ENCODE peak calls at places on chromosome 15, in nine cellular contexts. V is heart left ventricle; S is sciatic nerve; F is ACHN; E is central memory CD4-positive, alpha-beta T cell; Q is upper lobe of right lung; B is PC-3; I is activated CD8-positive, alpha-beta T cell treated with anti-CD3 and anti-CD28 coated beads for 36 hours; P is neural crest cell. Y is an unnamed sample.
A peak's percentile ranks its signal among the peaks of the same experiment; 100 is the strongest.

GRCh38 chr15:77497108-77497737 is 76.5 kb downstream of the HMG20A start:
- DNase-seq in V (peak; percentile 94), S (peak; percentile 84), F (no peak), E (no peak), Q (peak; percentile 63), B (no peak), I (no peak), P (no peak), Y (peak; percentile 75)

GRCh38 chr15:66704783-66705113 is 2.7 kb downstream of the SMAD6 start:
- DNase-seq in V (no peak), S (peak; percentile 46), F (no peak), E (no peak), Q (no peak), B (peak; percentile 39), I (no peak), P (no peak), Y (no peak)

GRCh38 chr15:77032052-77032646 is 37.2 kb downstream of the PSTPIP1 start:
- DNase-seq in V (peak; percentile 24), S (peak; percentile 59), F (no peak), E (no peak), Q (peak; percentile 63), B (no peak), I (peak; percentile 0), P (no peak), Y (peak; percentile 71)

GRCh38 chr15:74817370-74817737 is 4.7 kb downstream of the LMAN1L start:
- DNase-seq in V (peak; percentile 85), S (no peak), F (no peak), E (no peak), Q (no peak), B (peak; percentile 75), I (no peak), P (no peak), Y (no peak)

GRCh38 chr15:86054338-86054737 is 25.3 kb upstream of the AGBL1 start:
- DNase-seq in V (no peak), S (no peak), F (no peak), E (no peak), Q (no peak), B (no peak), I (no peak), P (no peak), Y (no peak)

GRCh38 chr15:27126449-27126848 is 155.5 kb downstream of the GABRG3 start:
- DNase-seq in V (no peak), S (no peak), F (no peak), E (no peak), Q (no peak), B (no peak), I (no peak), P (no peak), Y (no peak)

GRCh38 chr15:62889734-62890505 is 152.6 kb upstream of the TPM1 start:
- DNase-seq in V (no peak), S (no peak), F (no peak), E (no peak), Q (no peak), B (peak; percentile 42), I (no peak), P (no peak), Y (no peak)

GRCh38 chr15:78208341-78208844 is 26.0 kb downstream of the ACSBG1 start:
- DNase-seq in V (no peak), S (no peak), F (no peak), E (no peak), Q (no peak), B (no peak), I (no peak), P (no peak), Y (no peak)

GRCh38 chr15:44584162-44584749 is 47.3 kb downstream of the EIF3J start:
- DNase-seq in V (peak; percentile 52), S (no peak), F (peak; percentile 57), E (peak; percentile 43), Q (peak; percentile 70), B (peak; percentile 73), I (peak; percentile 70), P (no peak), Y (peak; percentile 84)

GRCh38 chr15:98505611-98506031 is 142.7 kb upstream of the IGF1R start:
- DNase-seq in V (peak; percentile 37), S (peak; percentile 84), F (no peak), E (no peak), Q (no peak), B (no peak), I (no peak), P (no peak), Y (no peak)

GRCh38 chr15:76181705-76182107 is 121.9 kb downstream of the TMEM266 start:
- DNase-seq in V (no peak), S (no peak), F (no peak), E (no peak), Q (no peak), B (no peak), I (peak; percentile 54), P (no peak), Y (no peak)

GRCh38 chr15:98154863-98155262 is 194.4 kb downstream of the ARRDC4 start:
- DNase-seq in V (no peak), S (no peak), F (no peak), E (no peak), Q (no peak), B (peak; percentile 19), I (no peak), P (no peak), Y (no peak)

GRCh38 chr15:95284933-95285401 is 1045.5 kb upstream of the NR2F2 start:
- DNase-seq in V (no peak), S (no peak), F (no peak), E (peak; percentile 3), Q (no peak), B (peak; percentile 12), I (peak; percentile 37), P (no peak), Y (no peak)

GRCh38 chr15:75565062-75565970 is 13.8 kb downstream of the PTPN9 start:
- DNase-seq in V (no peak), S (no peak), F (peak; percentile 8), E (no peak), Q (no peak), B (no peak), I (no peak), P (no peak), Y (no peak)

GRCh38 chr15:31435256-31435781 is 108.7 kb downstream of the KLF13 start:
- DNase-seq in V (peak; percentile 90), S (peak; percentile 82), F (peak; percentile 62), E (peak; percentile 86), Q (peak; percentile 87), B (peak; percentile 65), I (peak; percentile 95), P (peak; percentile 55), Y (peak; percentile 94)

GRCh38 chr15:90000175-90000923 is 775 bp upstream of the ZNF710 start:
- DNase-seq in V (peak; percentile 49), S (peak; percentile 64), F (no peak), E (no peak), Q (peak; percentile 81), B (no peak), I (peak; percentile 20), P (peak; percentile 41), Y (peak; percentile 87)

GRCh38 chr15:90557651-90558084 is 27.9 kb downstream of the CRTC3 start:
- DNase-seq in V (peak; percentile 96), S (peak; percentile 84), F (no peak), E (no peak), Q (no peak), B (no peak), I (no peak), P (no peak), Y (no peak)

GRCh38 chr15:48861813-48862431 is 16.0 kb upstream of the EID1 start:
- DNase-seq in V (no peak), S (no peak), F (peak; percentile 64), E (peak; percentile 63), Q (no peak), B (peak; percentile 68), I (peak; percentile 22), P (peak; percentile 32), Y (no peak)

GRCh38 chr15:52255008-52255407 is 40.6 kb downstream of the MYO5C start:
- DNase-seq in V (no peak), S (no peak), F (peak; percentile 16), E (no peak), Q (no peak), B (peak; percentile 49), I (no peak), P (no peak), Y (no peak)

GRCh38 chr15:31317980-31318342 is 8.7 kb upstream of the KLF13 start:
- DNase-seq in V (no peak), S (no peak), F (no peak), E (no peak), Q (no peak), B (no peak), I (no peak), P (no peak), Y (no peak)

GRCh38 chr15:80636675-80637074 is 58.4 kb upstream of the ABHD17C start:
- DNase-seq in V (peak; percentile 44), S (no peak), F (no peak), E (no peak), Q (no peak), B (peak; percentile 17), I (no peak), P (no peak), Y (no peak)

GRCh38 chr15:85453144-85453872 is 72.9 kb downstream of the AKAP13 start:
- DNase-seq in V (no peak), S (no peak), F (no peak), E (no peak), Q (no peak), B (no peak), I (peak; percentile 16), P (no peak), Y (no peak)

GRCh38 chr15:65611888-65612615 is 1.1 kb upstream of the INTS14 start:
- DNase-seq in V (no peak), S (no peak), F (peak; percentile 3), E (no peak), Q (no peak), B (no peak), I (no peak), P (no peak), Y (no peak)

GRCh38 chr15:64703632-64703959 is 71.8 kb downstream of the RBPMS2 start:
- DNase-seq in V (no peak), S (no peak), F (no peak), E (no peak), Q (no peak), B (no peak), I (no peak), P (no peak), Y (peak; percentile 41)

GRCh38 chr15:60720084-60720483 is 241.1 kb upstream of the ICE2 start:
- DNase-seq in V (no peak), S (no peak), F (no peak), E (peak; percentile 44), Q (no peak), B (no peak), I (no peak), P (no peak), Y (no peak)

GRCh38 chr15:41880156-41880877 is 13.5 kb downstream of the SPTBN5 start:
- DNase-seq in V (no peak), S (no peak), F (no peak), E (no peak), Q (no peak), B (no peak), I (no peak), P (no peak), Y (peak; percentile 70)

GRCh38 chr15:98724495-98724894 is 76.2 kb downstream of the IGF1R start:
- DNase-seq in V (no peak), S (no peak), F (no peak), E (no peak), Q (no peak), B (no peak), I (no peak), P (no peak), Y (no peak)

GRCh38 chr15:33201376-33202189 is 7.1 kb upstream of the FMN1 start:
- DNase-seq in V (peak; percentile 36), S (no peak), F (peak; percentile 75), E (peak; percentile 11), Q (peak; percentile 74), B (peak; percentile 98), I (peak; percentile 73), P (no peak), Y (peak; percentile 79)

GRCh38 chr15:95857758-95858157 is 472.7 kb upstream of the NR2F2 start:
- DNase-seq in V (no peak), S (no peak), F (no peak), E (no peak), Q (no peak), B (no peak), I (no peak), P (no peak), Y (no peak)